ENCODE peak calls at places on chromosomes 1 and 21, in four cellular contexts. X is GM12878, B is H1, C is HepG2. V is an unnamed sample.

GRCh38 chr1:17540255-17541001 is 930 bp downstream of the ARHGEF10L start:
- DNase-seq in X (no peak), B (peak; percentile 90), C (no peak), V (peak; percentile 75)

GRCh38 chr1:183159960-183160359 is 26.1 kb upstream of the LAMC2 start:
- DNase-seq in X (no peak), B (no peak), C (no peak), V (no peak)

GRCh38 chr21:44450999-44451398 is 4.3 kb upstream of the LRRC3 start:
- DNase-seq in X (no peak), B (no peak), C (no peak), V (no peak)

GRCh38 chr1:111735858-111736544 is 3.2 kb downstream of the INKA2 start:
- DNase-seq in X (no peak), B (peak; percentile 52), C (no peak), V (no peak)

GRCh38 chr1:37437058-37437457 is 37.3 kb upstream of the ZC3H12A start:
- DNase-seq in X (no peak), B (no peak), C (no peak), V (no peak)

GRCh38 chr1:186429017-186429416 is 31.9 kb downstream of the PDC start:
- DNase-seq in X (no peak), B (no peak), C (no peak), V (no peak)

GRCh38 chr1:43267818-43268425 is 1.9 kb upstream of the TMEM125 start:
- DNase-seq in X (no peak), B (no peak), C (no peak), V (no peak)

GRCh38 chr1:98732985-98733781 is 71.7 kb downstream of the SNX7 start:
- DNase-seq in X (peak; percentile 24), B (no peak), C (no peak), V (no peak)

GRCh38 chr1:85584923-85585322 is 4.4 kb downstream of the CCN1 start:
- DNase-seq in X (no peak), B (peak; percentile 30), C (no peak), V (no peak)

GRCh38 chr1:233295775-233296322 is 324 bp upstream of the PCNX2 start:
- DNase-seq in X (no peak), B (no peak), C (no peak), V (no peak)

GRCh38 chr1:243213045-243213787 is 41.9 kb downstream of the CEP170 start:
- DNase-seq in X (no peak), B (no peak), C (no peak), V (no peak)

GRCh38 chr1:92030701-92031107 is 919 bp downstream of the EPHX4 start:
- DNase-seq in X (no peak), B (no peak), C (peak; percentile 10), V (no peak)

GRCh38 chr21:29072873-29073221 is 601 bp downstream of the CCT8 start:
- DNase-seq in X (no peak), B (no peak), C (peak; percentile 25), V (no peak)

GRCh38 chr1:2268285-2269056 is 40.4 kb downstream of the SKI start:
- DNase-seq in X (no peak), B (no peak), C (no peak), V (no peak)

GRCh38 chr1:103144681-103145080 is 36.4 kb upstream of the COL11A1 start:
- DNase-seq in X (no peak), B (no peak), C (no peak), V (no peak)

GRCh38 chr1:231216515-231216914 is 24.5 kb upstream of the GNPAT start:
- DNase-seq in X (no peak), B (no peak), C (no peak), V (no peak)

GRCh38 chr21:43936186-43936967 is 71.4 kb downstream of the AGPAT3 start:
- DNase-seq in X (no peak), B (no peak), C (no peak), V (no peak)

GRCh38 chr1:79617777-79618176 is 611.2 kb upstream of the ADGRL4 start:
- DNase-seq in X (no peak), B (no peak), C (no peak), V (no peak)

GRCh38 chr1:98783821-98784220 is 122.3 kb downstream of the SNX7 start:
- DNase-seq in X (no peak), B (no peak), C (no peak), V (peak; percentile 56)

GRCh38 chr21:46111857-46112730 is 14.2 kb downstream of the COL6A2 start:
- DNase-seq in X (no peak), B (no peak), C (no peak), V (no peak)

GRCh38 chr1:90919190-90919719 is 102.6 kb downstream of the ZNF644 start:
- DNase-seq in X (peak; percentile 8), B (no peak), C (peak; percentile 51), V (no peak)

GRCh38 chr21:28991861-28992525 is 684 bp downstream of the LTN1 start:
- DNase-seq in X (no peak), B (no peak), C (peak; percentile 16), V (no peak)

GRCh38 chr1:29256395-29256794 is 20.1 kb downstream of the PTPRU start:
- DNase-seq in X (no peak), B (no peak), C (no peak), V (no peak)

GRCh38 chr1:232548651-232549050 is 81.3 kb downstream of the SIPA1L2 start:
- DNase-seq in X (no peak), B (no peak), C (no peak), V (no peak)

GRCh38 chr1:224526771-224527170 is 89.3 kb upstream of the CNIH3 start:
- DNase-seq in X (no peak), B (no peak), C (no peak), V (no peak)

GRCh38 chr1:62436039-62436465 is 797 bp upstream of the USP1 start:
- DNase-seq in X (no peak), B (peak; percentile 93), C (no peak), V (no peak)

GRCh38 chr1:41152622-41153044 is 89.5 kb downstream of the SCMH1 start:
- DNase-seq in X (no peak), B (no peak), C (no peak), V (no peak)

GRCh38 chr1:101290119-101290921 is 53.5 kb downstream of the S1PR1 start:
- DNase-seq in X (no peak), B (no peak), C (no peak), V (no peak)

GRCh38 chr1:51284487-51284954 is 45.8 kb downstream of the TTC39A start:
- DNase-seq in X (no peak), B (no peak), C (peak; percentile 61), V (no peak)

GRCh38 chr1:22117851-22118250 is 25.0 kb downstream of the WNT4 start:
- DNase-seq in X (no peak), B (no peak), C (no peak), V (no peak)

GRCh38 chr1:199857103-199857502 is 170.4 kb upstream of the NR5A2 start:
- DNase-seq in X (no peak), B (no peak), C (no peak), V (no peak)

GRCh38 chr1:119147626-119148180 is 7.2 kb upstream of the WARS2 start:
- DNase-seq in X (no peak), B (no peak), C (no peak), V (no peak)

GRCh38 chr1:22428672-22429071 is 23.0 kb upstream of the ZBTB40 start:
- DNase-seq in X (peak; percentile 46), B (no peak), C (peak; percentile 75), V (no peak)

GRCh38 chr21:23801292-23801691 is 1806.0 kb downstream of the MRPL39 start:
- DNase-seq in X (no peak), B (no peak), C (no peak), V (no peak)

GRCh38 chr1:78096976-78097375 is 51.2 kb downstream of the GIPC2 start:
- DNase-seq in X (no peak), B (no peak), C (no peak), V (no peak)

GRCh38 chr21:29334717-29335428 is 36.2 kb downstream of the BACH1 start:
- DNase-seq in X (no peak), B (no peak), C (no peak), V (no peak)

GRCh38 chr1:7298749-7299151 is 472.3 kb upstream of the VAMP3 start:
- DNase-seq in X (no peak), B (peak; percentile 42), C (no peak), V (no peak)

GRCh38 chr1:19643113-19643512 is 998 bp upstream of the NBL1 start:
- DNase-seq in X (no peak), B (no peak), C (peak; percentile 41), V (no peak)
- TF ChIP-seq YY1 in X (no peak), B (no peak), C (no peak), V (no peak)

GRCh38 chr1:26082020-26082350 is 14.6 kb upstream of the TRIM63 start:
- DNase-seq in X (no peak), B (no peak), C (no peak), V (no peak)
- TF ChIP-seq SUZ12 in X (no peak), B (no peak), C (no peak), V (no peak)

DNA sequence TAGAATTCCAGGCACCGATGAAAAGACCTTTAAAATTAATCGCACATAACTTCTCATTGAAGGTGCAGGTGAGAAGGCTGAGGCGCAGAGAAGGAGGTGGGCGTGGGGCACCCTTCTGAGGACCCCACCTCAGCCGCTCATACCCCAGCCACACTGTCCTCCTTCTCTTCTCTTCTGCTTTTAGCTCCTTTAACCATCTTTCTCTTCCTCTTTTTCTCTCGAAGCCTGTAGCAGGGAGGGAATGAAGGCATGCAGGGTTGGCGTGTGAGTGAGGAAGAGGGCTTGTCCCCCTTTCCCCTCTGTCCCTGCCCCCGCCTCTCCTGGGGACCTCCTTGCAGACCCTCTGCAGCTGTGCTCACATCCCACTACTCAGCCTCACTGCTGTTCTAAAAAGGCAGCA is 57.8 kb upstream of the CACNA1E start:
- DNase-seq in X (no peak), B (no peak), C (no peak), V (no peak)
- TF ChIP-seq YY1 in X (no peak), B (no peak), C (no peak), V (no peak)

DNA sequence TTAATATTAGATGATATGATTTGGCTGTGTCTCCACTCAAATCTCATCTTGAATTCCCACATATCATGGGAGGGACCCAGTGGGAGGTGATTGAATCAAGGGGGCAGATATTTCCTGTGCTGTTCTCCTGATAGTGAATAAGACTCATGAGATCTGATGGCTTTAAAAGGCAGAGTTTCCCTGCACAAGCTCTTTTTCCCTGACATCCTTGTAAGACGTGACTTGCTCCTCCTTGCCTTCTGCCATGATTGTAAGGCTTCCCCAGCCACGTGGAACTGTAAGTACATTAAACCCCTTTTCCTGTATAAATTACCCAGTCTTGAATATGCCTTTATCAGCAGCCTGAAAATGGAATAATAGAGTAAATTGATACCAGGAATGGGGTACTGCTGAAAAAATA is 13.3 kb upstream of the F13B start:
- DNase-seq in X (no peak), B (no peak), C (no peak), V (no peak)
- TF ChIP-seq SUZ12 in X (no peak), B (no peak), C (no peak), V (no peak)

GRCh38 chr21:37658994-37659458 is 257.2 kb downstream of the KCNJ6 start:
- DNase-seq in X (no peak), B (no peak), C (no peak), V (no peak)
- TF ChIP-seq YY1 in X (no peak), B (no peak), C (no peak), V (no peak)

DNA sequence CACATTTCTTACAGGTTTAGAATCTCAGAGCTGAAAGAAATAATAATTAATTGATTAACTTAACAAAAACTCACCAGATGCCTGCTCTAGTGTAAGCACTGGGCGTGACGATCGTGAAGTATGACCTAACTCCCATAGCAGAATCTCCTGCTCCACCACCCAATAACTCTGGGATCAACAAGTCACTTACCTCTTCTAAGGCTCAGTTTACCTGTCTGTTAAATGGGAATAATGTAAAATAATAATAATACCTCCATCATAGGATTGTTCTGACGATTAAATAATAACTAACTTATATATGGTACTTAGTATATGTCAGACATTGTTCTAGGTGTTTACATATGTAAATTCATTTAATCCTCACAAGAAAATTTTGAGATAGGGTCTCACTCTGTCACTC is 24.6 kb downstream of the COA7 start:
- DNase-seq in X (no peak), B (no peak), C (no peak), V (no peak)
- TF ChIP-seq SUZ12 in X (no peak), B (no peak), C (no peak), V (no peak)